ENCODE peak calls at places on chromosomes 6 and 20, in five cellular contexts. M is GM20000, T is coronary artery, I is SK-MEL-5, Z is AG04450. D is an unnamed sample.

GRCh38 chr6:106116125-106116524 is 30.0 kb downstream of the PRDM1 start:
- DNase-seq in T (no peak), M (no peak), Z (no peak), I (peak), D (peak)

GRCh38 chr6:167898673-167899311 is 72.1 kb downstream of the AFDN start:
- DNase-seq in I (peak), Z (peak), T (no peak), M (peak), D (peak)

GRCh38 chr20:63290677-63291472 is 2.1 kb upstream of the COL20A1 start:
- DNase-seq in Z (no peak), I (peak), T (no peak), M (peak), D (no peak)

GRCh38 chr20:18363708-18364107 is 75.4 kb downstream of the ZNF133 start:
- DNase-seq in M (no peak), T (no peak), Z (no peak), I (no peak), D (no peak)

GRCh38 chr6:74479420-74479819 is 726.4 kb downstream of the COL12A1 start:
- DNase-seq in M (no peak), Z (no peak), I (no peak), T (no peak), D (no peak)

GRCh38 chr6:43963203-43963602 is 164.0 kb downstream of the MRPL14 start:
- DNase-seq in M (no peak), Z (no peak), I (no peak), T (no peak), D (no peak)

GRCh38 chr20:5608448-5609161 is 141.6 kb upstream of the SHLD1 start:
- DNase-seq in Z (no peak), M (no peak), I (no peak), T (no peak), D (no peak)

GRCh38 chr6:34938268-34938667 is 49.2 kb downstream of the ANKS1A start:
- DNase-seq in I (no peak), Z (no peak), T (no peak), M (no peak), D (no peak)